ENCODE peak calls at places on chromosomes 1 and 21, in five cellular contexts. E, D, U, M and F are unnamed samples.

GRCh38 chr1:240701412-240701811 is 89.5 kb upstream of the GREM2 start:
- DNase-seq in E (peak), D (no peak), U (peak), M (no peak), F (no peak)

GRCh38 chr1:6208723-6209660 is 3.1 kb downstream of the RNF207 start:
- DNase-seq in E (no peak), D (no peak), U (peak), M (no peak), F (no peak)

GRCh38 chr1:1758692-1759455 is 19.4 kb downstream of the NADK start:
- DNase-seq in E (peak), D (no peak), U (no peak), M (peak), F (peak)

GRCh38 chr1:36161656-36162531 is 5.9 kb downstream of the MAP7D1 start:
- DNase-seq in E (peak), D (no peak), U (no peak), M (no peak), F (peak)

GRCh38 chr1:41314376-41314775 is 46.9 kb upstream of the FOXO6 start:
- DNase-seq in E (no peak), D (no peak), U (no peak), M (no peak), F (no peak)

GRCh38 chr21:46229133-46229922 is 754 bp upstream of the LSS start:
- DNase-seq in E (peak), D (peak), U (no peak), M (peak), F (no peak)

GRCh38 chr1:41673806-41674205 is 189.3 kb upstream of the EDN2 start:
- DNase-seq in E (no peak), D (no peak), U (no peak), M (no peak), F (no peak)

GRCh38 chr1:245448858-245449534 is 294.2 kb downstream of the KIF26B start:
- DNase-seq in E (no peak), D (no peak), U (peak), M (no peak), F (no peak)

GRCh38 chr1:78348526-78349284 is 142.1 kb upstream of the PTGFR start:
- DNase-seq in E (no peak), D (no peak), U (no peak), M (no peak), F (no peak)

GRCh38 chr1:224700915-224701531 is 84.9 kb downstream of the CNIH3 start:
- DNase-seq in E (no peak), D (no peak), U (peak), M (no peak), F (no peak)

GRCh38 chr1:112257043-112257835 is 138.8 kb upstream of the CTTNBP2NL start:
- DNase-seq in E (no peak), D (peak), U (no peak), M (no peak), F (no peak)

GRCh38 chr1:74470936-74471335 is 41.5 kb downstream of the LRRC53 start:
- DNase-seq in E (no peak), D (no peak), U (no peak), M (no peak), F (no peak)

GRCh38 chr1:55049914-55050278 is 10.5 kb downstream of the PCSK9 start:
- DNase-seq in E (no peak), D (no peak), U (no peak), M (peak), F (no peak)

GRCh38 chr1:1066403-1067283 is 7.5 kb downstream of the RNF223 start:
- DNase-seq in E (no peak), D (peak), U (peak), M (no peak), F (no peak)

GRCh38 chr1:47562147-47562546 is 124.3 kb downstream of the FOXD2 start:
- DNase-seq in E (no peak), D (no peak), U (no peak), M (no peak), F (no peak)

GRCh38 chr1:113763651-113764050 is 4.4 kb upstream of the PHTF1 start:
- DNase-seq in E (no peak), D (no peak), U (no peak), M (no peak), F (no peak)

GRCh38 chr21:16651956-16652355 is 860.9 kb upstream of the CXADR start:
- DNase-seq in E (no peak), D (no peak), U (no peak), M (no peak), F (no peak)

GRCh38 chr21:38804617-38805281 is 980 bp upstream of the ETS2 start:
- DNase-seq in E (no peak), D (no peak), U (peak), M (peak), F (peak)

GRCh38 chr1:161287482-161288054 is 22.2 kb downstream of the MPZ start:
- DNase-seq in E (no peak), D (no peak), U (no peak), M (no peak), F (no peak)

GRCh38 chr21:29196021-29196663 is 65.7 kb downstream of the MAP3K7CL start:
- DNase-seq in E (peak), D (peak), U (peak), M (no peak), F (peak)

GRCh38 chr1:19710825-19711611 is 46.3 kb downstream of the HTR6 start:
- DNase-seq in E (no peak), D (no peak), U (no peak), M (no peak), F (no peak)

GRCh38 chr1:32071758-32072621 is 749 bp upstream of the TMEM39B start:
- DNase-seq in E (no peak), D (peak), U (no peak), M (no peak), F (no peak)

GRCh38 chr1:29272171-29272907 is 36.0 kb downstream of the PTPRU start:
- DNase-seq in E (no peak), D (no peak), U (no peak), M (no peak), F (no peak)

GRCh38 chr1:83083589-83084224 is 915.2 kb downstream of the TTLL7 start:
- DNase-seq in E (no peak), D (no peak), U (no peak), M (no peak), F (no peak)

GRCh38 chr1:168112673-168113305 is 23.9 kb downstream of the GPR161 start:
- DNase-seq in E (peak), D (peak), U (peak), M (peak), F (no peak)

GRCh38 chr1:183783896-183784637 is 20.9 kb upstream of the RGL1 start:
- DNase-seq in E (no peak), D (peak), U (no peak), M (no peak), F (no peak)

GRCh38 chr1:64536217-64536835 is 66.4 kb downstream of the CACHD1 start:
- DNase-seq in E (no peak), D (no peak), U (no peak), M (peak), F (no peak)